ENCODE peak calls at places on chromosome 12, in four cellular contexts. T is activated CD4-positive, alpha-beta T cell treated with anti-CD3 and anti-CD28 coated beads, Interleukin-2, amount 50 U/mL, for 1 hour; B is activated T-helper 1 cell treated with Interleukin-2 at 50 U/mL for 16 hours; A is CD4-positive, alpha-beta T cell. F is an unnamed sample.

GRCh38 chr12:52523825-52524224 is 3.6 kb upstream of the KRT5 start:
- DNase-seq in A (no peak), T (no peak), B (no peak), F (no peak)

GRCh38 chr12:132435486-132436187 is 54.3 kb upstream of the FBRSL1 start:
- DNase-seq in B (no peak), T (no peak), A (no peak), F (no peak)

GRCh38 chr12:41205070-41205715 is 17.1 kb downstream of the PDZRN4 start:
- DNase-seq in B (no peak), T (no peak), A (no peak), F (no peak)

GRCh38 chr12:51621155-51621922 is 30.3 kb downstream of the SCN8A start:
- DNase-seq in T (no peak), B (no peak), A (no peak), F (no peak)

GRCh38 chr12:77578471-77579262 is 252.0 kb upstream of the NAV3 start:
- DNase-seq in B (no peak), T (no peak), A (no peak), F (no peak)

GRCh38 chr12:31896514-31897039 is 62.6 kb upstream of the RESF1 start:
- DNase-seq in A (peak; percentile 65), T (peak; percentile 73), B (peak; percentile 59), F (peak; percentile 63)

GRCh38 chr12:67594888-67595287 is 53.7 kb upstream of the DYRK2 start:
- DNase-seq in B (no peak), A (no peak), T (no peak), F (no peak)

GRCh38 chr12:107178776-107179175 is 85.4 kb upstream of the CRY1 start:
- DNase-seq in T (no peak), A (no peak), B (no peak), F (no peak)

GRCh38 chr12:132396657-132397056 is 67.3 kb upstream of the GALNT9 start:
- DNase-seq in T (no peak), B (no peak), A (no peak), F (no peak)

GRCh38 chr12:57270966-57271470 is 20.0 kb upstream of the STAC3 start:
- DNase-seq in A (no peak), B (no peak), T (no peak), F (no peak)

GRCh38 chr12:78864483-78865296 is at the start of gene SYT1:
- DNase-seq in A (no peak), B (no peak), T (no peak), F (no peak)

GRCh38 chr12:1720494-1720893 is 29.6 kb downstream of the ADIPOR2 start:
- DNase-seq in B (no peak), T (no peak), A (no peak), F (no peak)

GRCh38 chr12:47820631-47821345 is 1.1 kb upstream of the HDAC7 start:
- DNase-seq in B (no peak), T (no peak), A (no peak), F (no peak)

GRCh38 chr12:50050410-50051280 is 6.8 kb upstream of the ASIC1 start:
- DNase-seq in T (no peak), A (no peak), B (no peak), F (no peak)

GRCh38 chr12:24297516-24297915 is 348.0 kb upstream of the SOX5 start:
- DNase-seq in B (no peak), A (no peak), T (no peak), F (no peak)

GRCh38 chr12:30796891-30797371 is 42.2 kb upstream of the CAPRIN2 start:
- DNase-seq in T (no peak), A (no peak), B (no peak), F (no peak)